ENCODE peak calls at places on chromosomes 11 and 22, in nine cellular contexts. K, X, U, A, R, W, P, T and J are unnamed samples.

GRCh38 chr11:36306888-36307287 is 10.8 kb downstream of the PRR5L start:
- DNase-seq in X (no peak), A (no peak), P (peak), T (no peak), U (no peak), R (no peak), W (no peak), K (no peak), J (no peak)

GRCh38 chr11:91404344-91404743 is 820.3 kb upstream of the FAT3 start:
- DNase-seq in T (no peak), A (no peak), P (no peak), U (no peak), X (no peak), W (no peak), R (no peak), K (no peak), J (no peak)

GRCh38 chr11:5891216-5891800 is 1.7 kb upstream of the OR52E5 start:
- DNase-seq in P (no peak), T (no peak), W (no peak), R (no peak), A (no peak), K (no peak), X (peak), U (no peak), J (no peak)

GRCh38 chr22:23064381-23065068 is 5.8 kb upstream of the GNAZ start:
- DNase-seq in U (no peak), T (no peak), W (peak), P (no peak), K (no peak), A (no peak), X (no peak), R (no peak), J (no peak)

GRCh38 chr11:22304337-22304961 is 33.7 kb upstream of the SLC17A6 start:
- DNase-seq in W (no peak), A (no peak), R (no peak), T (no peak), P (no peak), U (no peak), X (peak), K (no peak), J (no peak)

GRCh38 chr11:12430912-12431311 is 53.5 kb downstream of the PARVA start:
- DNase-seq in U (peak), T (peak), W (no peak), X (no peak), A (no peak), R (peak), P (no peak), K (no peak), J (peak)

GRCh38 chr11:112417339-112417738 is 156.7 kb upstream of the PLET1 start:
- DNase-seq in T (no peak), X (no peak), R (no peak), A (no peak), W (no peak), P (no peak), K (no peak), U (no peak), J (no peak)

GRCh38 chr22:36303115-36303467 is 50.2 kb downstream of the APOL1 start:
- DNase-seq in K (no peak), W (no peak), A (no peak), U (no peak), T (no peak), P (no peak), X (no peak), R (no peak), J (no peak)

GRCh38 chr22:37419916-37420655 is 7.2 kb downstream of the ELFN2 start:
- DNase-seq in P (no peak), U (no peak), T (peak), W (no peak), A (no peak), R (no peak), X (no peak), K (peak), J (no peak)

GRCh38 chr11:16365456-16366355 is 9.4 kb upstream of the SOX6 start:
- DNase-seq in K (no peak), R (no peak), A (no peak), U (no peak), T (no peak), X (peak), P (no peak), W (no peak), J (no peak)

GRCh38 chr11:69525516-69526452 is 44.3 kb downstream of the LINC01488 start:
- DNase-seq in K (no peak), W (peak), A (no peak), R (no peak), T (no peak), P (no peak), U (no peak), X (no peak), J (no peak)

GRCh38 chr22:20247010-20247505 is 21.1 kb downstream of the RTN4R start:
- DNase-seq in K (no peak), A (no peak), W (no peak), P (no peak), R (no peak), T (peak), U (no peak), X (no peak), J (no peak)

GRCh38 chr11:114440121-114440860 is 1.0 kb downstream of the REXO2 start:
- DNase-seq in T (no peak), U (no peak), W (no peak), K (peak), P (no peak), A (no peak), X (peak), R (no peak), J (no peak)

GRCh38 chr11:63769044-63769718 is 606 bp upstream of the ZFTA start:
- DNase-seq in X (no peak), U (peak), T (no peak), P (peak), A (peak), R (no peak), K (peak), W (peak), J (no peak)

GRCh38 chr11:123729602-123730001 is 11.9 kb downstream of the ZNF202 start:
- DNase-seq in T (no peak), W (no peak), K (no peak), U (no peak), P (no peak), X (no peak), R (no peak), A (no peak), J (no peak)

GRCh38 chr11:101797335-101797734 is 117.5 kb upstream of the CEP126 start:
- DNase-seq in U (no peak), A (no peak), T (no peak), R (no peak), X (no peak), K (no peak), P (no peak), W (no peak), J (no peak)

GRCh38 chr11:1163321-1163910 is 5.7 kb downstream of the MUC5AC start:
- DNase-seq in X (no peak), T (no peak), A (no peak), U (no peak), P (no peak), W (peak), R (no peak), K (no peak), J (no peak)

GRCh38 chr22:17748555-17749353 is 25.5 kb downstream of the BID start:
- DNase-seq in T (no peak), U (no peak), W (peak), R (no peak), P (no peak), X (no peak), K (no peak), A (no peak), J (no peak)

GRCh38 chr22:38973289-38974169 is 8.6 kb upstream of the APOBEC3B start:
- DNase-seq in T (peak), X (no peak), U (no peak), K (peak), A (no peak), P (peak), R (no peak), W (no peak), J (no peak)

GRCh38 chr11:94932503-94932902 is 40.9 kb downstream of the CWC15 start:
- DNase-seq in A (no peak), U (no peak), T (no peak), K (no peak), W (no peak), P (no peak), R (no peak), X (no peak), J (no peak)

GRCh38 chr11:85661972-85662664 is 2.8 kb downstream of the CREBZF start:
- DNase-seq in K (no peak), W (no peak), U (no peak), T (no peak), R (no peak), A (no peak), X (no peak), P (no peak), J (no peak)

GRCh38 chr11:32487270-32487669 is 51.9 kb upstream of the WT1 start:
- DNase-seq in R (no peak), T (no peak), A (no peak), W (no peak), U (no peak), K (no peak), X (no peak), P (no peak), J (no peak)

GRCh38 chr11:1230121-1230455 is 7.2 kb downstream of the MUC5B start:
- DNase-seq in R (no peak), X (no peak), T (no peak), U (no peak), K (no peak), A (no peak), P (no peak), W (peak), J (no peak)

GRCh38 chr22:39236321-39237275 is 8.2 kb downstream of the PDGFB start:
- DNase-seq in X (peak), T (peak), A (peak), U (peak), K (no peak), W (no peak), R (no peak), P (no peak), J (no peak)

GRCh38 chr11:113283881-113284280 is 30.5 kb upstream of the TTC12 start:
- DNase-seq in K (no peak), U (peak), P (no peak), T (no peak), W (no peak), X (no peak), A (no peak), R (no peak), J (no peak)